ENCODE peak calls at places on chromosomes 6 and 20, in four cellular contexts. H, S, J and I are unnamed samples.

GRCh38 chr20:3621111-3621510 is 42.1 kb downstream of the GFRA4 start:
- DNase-seq in H (peak), S (peak), J (no peak), I (no peak)

GRCh38 chr6:103379272-103379671 is 1480.4 kb downstream of the HACE1 start:
- DNase-seq in H (no peak), S (no peak), J (no peak), I (no peak)

GRCh38 chr20:14963262-14963663 is 625.9 kb upstream of the FLRT3 start:
- DNase-seq in H (no peak), S (peak), J (no peak), I (no peak)

GRCh38 chr6:4616311-4616710 is 159.9 kb upstream of the CDYL start:
- DNase-seq in H (no peak), S (no peak), J (no peak), I (no peak)

GRCh38 chr20:38842017-38842416 is 36.5 kb downstream of the PPP1R16B start:
- DNase-seq in H (no peak), S (no peak), J (no peak), I (no peak)

GRCh38 chr6:12870033-12870432 is 153.5 kb downstream of the PHACTR1 start:
- DNase-seq in H (no peak), S (no peak), J (no peak), I (no peak)

GRCh38 chr6:44966449-44967091 is 361.6 kb upstream of the RUNX2 start:
- DNase-seq in H (no peak), S (no peak), J (no peak), I (peak)

GRCh38 chr6:165082631-165083030 is 226.8 kb downstream of the C6orf118 start:
- DNase-seq in H (no peak), S (no peak), J (no peak), I (no peak)

GRCh38 chr6:3381233-3382065 is 75.4 kb downstream of the SLC22A23 start:
- DNase-seq in H (no peak), S (no peak), J (no peak), I (no peak)

GRCh38 chr20:45358282-45359068 is 4.5 kb upstream of the SYS1 start:
- DNase-seq in H (no peak), S (no peak), J (no peak), I (peak)

GRCh38 chr6:151485616-151486015 is 8.2 kb upstream of the CCDC170 start:
- DNase-seq in H (no peak), S (no peak), J (no peak), I (peak)

GRCh38 chr20:59765599-59766177 is 161.3 kb downstream of the PHACTR3 start:
- DNase-seq in H (peak), S (peak), J (no peak), I (no peak)

GRCh38 chr6:49430187-49430586 is 32.9 kb downstream of the MMUT start:
- DNase-seq in H (no peak), S (no peak), J (no peak), I (peak)

GRCh38 chr6:119541132-119541905 is 191.8 kb upstream of the MAN1A1 start:
- DNase-seq in H (no peak), S (no peak), J (no peak), I (peak)

GRCh38 chr6:3471286-3471685 is 14.4 kb upstream of the SLC22A23 start:
- DNase-seq in H (no peak), S (peak), J (no peak), I (no peak)

DNA sequence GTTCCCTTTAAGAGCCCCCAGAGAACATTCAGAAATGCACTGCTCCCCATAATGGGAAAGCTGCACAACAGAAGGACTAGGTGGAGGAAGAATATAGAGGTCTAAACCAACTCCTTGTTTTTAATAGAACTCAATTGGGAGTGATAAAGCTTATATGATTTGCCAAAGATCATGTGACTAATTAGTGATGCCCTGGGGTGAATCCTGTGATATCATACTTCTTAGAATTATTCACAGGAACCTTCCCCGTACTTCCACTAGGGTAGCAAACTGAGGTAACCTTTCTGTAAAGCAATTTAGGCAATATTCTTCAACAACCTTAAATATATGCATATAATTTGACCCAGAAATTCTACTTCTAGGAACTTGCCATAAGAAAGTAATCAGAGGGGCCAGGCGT is 84.4 kb downstream of the TFAP2A start:
- DNase-seq in H (no peak), S (no peak), J (no peak), I (no peak)
- H3K56ac ChIP-seq in H (no peak), S (no peak), J (no peak), I (no peak)

GRCh38 chr6:35488517-35488862 is 8.4 kb downstream of the TEAD3 start:
- DNase-seq in H (no peak), S (no peak), J (no peak), I (no peak)

GRCh38 chr6:35490821-35491557 is 5.9 kb downstream of the TEAD3 start:
- DNase-seq in H (no peak), S (no peak), J (no peak), I (no peak)

GRCh38 chr6:35491558-35492541 is 5.0 kb downstream of the TEAD3 start:
- DNase-seq in H (peak), S (no peak), J (no peak), I (no peak)

GRCh38 chr6:35489066-35489465 is 7.8 kb downstream of the TEAD3 start:
- DNase-seq in H (no peak), S (no peak), J (no peak), I (no peak)

DNA sequence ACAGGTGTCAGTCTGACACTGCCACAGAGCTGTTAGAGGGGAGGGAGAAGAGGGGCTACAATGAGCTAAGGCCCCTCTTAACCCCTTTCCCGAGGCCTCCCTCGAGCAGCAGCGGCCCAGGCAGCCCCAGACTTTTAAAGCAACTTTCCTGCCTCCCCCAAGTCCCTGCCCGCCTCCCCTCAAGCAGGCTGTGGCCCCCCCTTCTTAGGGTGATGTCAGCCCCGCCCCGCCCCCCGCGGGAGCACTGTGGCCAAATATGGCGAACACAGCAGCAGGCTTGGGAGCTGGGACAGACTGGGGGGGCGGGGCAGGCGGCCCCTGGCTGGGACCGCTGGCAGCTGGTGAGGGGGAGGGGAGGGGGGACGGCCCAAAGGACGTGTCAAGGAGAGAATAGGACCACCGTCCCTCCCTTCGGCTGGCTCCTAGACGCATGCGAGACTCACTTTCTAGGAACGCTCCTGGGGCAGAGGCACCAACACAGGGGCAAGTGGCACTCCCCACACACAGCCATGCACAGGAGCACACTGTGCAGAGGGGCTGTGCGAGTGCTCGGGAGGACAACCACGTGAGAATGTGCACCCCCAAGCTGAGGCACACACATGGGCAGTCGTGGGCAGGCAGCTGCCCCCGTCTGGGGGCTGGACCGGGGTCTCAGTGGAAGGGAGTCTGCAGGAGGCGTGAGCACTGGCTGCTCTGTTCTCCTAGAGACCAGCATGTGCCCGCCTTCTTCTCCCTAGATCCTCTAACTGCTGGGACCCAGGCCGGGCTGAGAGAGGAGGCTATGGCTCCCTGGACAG is 6.7 kb downstream of the TEAD3 start:
- DNase-seq in H (peak), S (peak), J (no peak), I (peak)
- H2BK5ac ChIP-seq in H (no peak), S (peak), J (peak), I (peak)

DNA sequence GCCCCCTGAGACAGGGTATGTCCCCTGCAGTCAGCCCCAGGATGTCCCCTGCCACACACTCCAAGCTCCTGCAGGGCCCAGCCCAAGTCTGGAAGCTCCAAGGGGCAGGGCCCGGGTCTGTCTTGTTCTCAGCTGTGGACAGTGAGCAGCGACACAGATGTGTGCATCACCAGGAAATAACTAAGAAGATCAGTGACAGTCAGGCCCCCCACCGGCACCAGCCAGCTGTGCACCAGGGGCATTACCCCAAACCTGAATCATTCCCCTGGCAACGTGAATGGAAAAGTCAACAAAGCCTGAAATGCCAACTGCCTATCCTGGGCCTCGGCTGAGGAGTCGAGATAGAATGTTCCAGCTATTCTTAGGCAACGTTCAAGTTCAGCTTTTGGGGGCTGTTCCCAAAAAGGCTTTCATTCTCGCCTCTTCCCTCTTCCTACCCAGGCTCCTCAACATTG is 105.0 kb downstream of the PREX1 start:
- DNase-seq in H (no peak), S (peak), J (no peak), I (no peak)
- H3K56ac ChIP-seq in H (no peak), S (no peak), J (no peak), I (no peak)

GRCh38 chr6:20877008-20877937 is 343.0 kb downstream of the CDKAL1 start:
- DNase-seq in H (no peak), S (peak), J (no peak), I (peak)
- H2BK5ac ChIP-seq in H (no peak), S (peak), J (peak), I (peak)

DNA sequence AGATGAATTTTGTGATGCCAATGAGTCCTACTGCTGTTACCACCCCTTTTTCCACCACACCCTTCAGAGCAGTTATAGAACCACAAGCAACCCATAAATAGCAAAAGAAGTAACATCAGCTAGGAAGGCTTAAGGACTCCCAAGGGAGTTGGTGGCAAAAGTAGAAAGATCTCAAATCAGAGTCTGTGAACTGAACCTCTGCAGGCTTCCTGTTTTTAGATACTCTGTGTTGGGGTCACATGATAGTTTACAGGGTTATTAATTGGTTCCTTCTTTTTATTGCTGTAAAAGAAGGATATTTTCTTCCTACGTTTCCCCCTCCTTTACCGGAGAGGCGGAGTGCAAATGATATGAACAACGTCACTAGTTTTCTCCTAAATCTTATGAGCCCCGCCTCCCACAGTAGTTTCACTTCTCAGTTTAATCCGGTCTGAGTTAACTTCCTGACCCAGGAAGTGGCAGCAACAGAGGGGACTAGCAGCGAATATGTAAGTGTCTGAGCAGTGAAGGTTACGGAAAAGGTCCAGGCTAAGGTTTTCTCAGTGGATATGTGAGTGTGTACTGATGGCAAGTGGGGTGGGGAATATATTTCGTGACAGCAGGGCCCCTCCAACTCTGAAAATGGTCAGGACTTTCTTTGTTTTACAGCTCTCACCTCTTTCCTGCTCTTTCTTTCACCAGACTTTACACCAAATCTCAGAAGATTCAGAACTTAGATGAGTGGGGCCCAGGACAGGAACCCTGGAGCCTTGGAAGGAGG is at the start of gene TRIM38:
- DNase-seq in H (peak), S (peak), J (no peak), I (peak)
- H3K56ac ChIP-seq in H (no peak), S (peak), J (no peak), I (peak)